ENCODE peak calls at places on chromosome 1, in four cellular contexts. B is AG10803, K is lung, E is GM06990. S is an unnamed sample.

GRCh38 chr1:56811331-56811730 is 7.9 kb downstream of the FYB2 start:
- DNase-seq in K (no peak), E (no peak), B (no peak), S (no peak)

GRCh38 chr1:151716405-151716762 is 219 bp downstream of the CELF3 start:
- DNase-seq in E (no peak), B (no peak), K (no peak), S (no peak)

GRCh38 chr1:149916193-149916926 is 1.3 kb downstream of the SV2A start:
- DNase-seq in B (no peak), E (no peak), K (no peak), S (no peak)

GRCh38 chr1:145782166-145783099 is 41.5 kb downstream of the RNF115 start:
- DNase-seq in K (no peak), B (peak; percentile 88), E (no peak), S (peak; percentile 76)

GRCh38 chr1:160325252-160325651 is 17.8 kb downstream of the COPA start:
- DNase-seq in K (no peak), B (no peak), E (no peak), S (no peak)

GRCh38 chr1:153631047-153632022 is 2.5 kb upstream of the CHTOP start:
- DNase-seq in K (no peak), E (no peak), B (no peak), S (no peak)

GRCh38 chr1:178612261-178612660 is 99.4 kb downstream of the TEX35 start:
- DNase-seq in K (no peak), E (no peak), B (peak; percentile 75), S (peak; percentile 25)

GRCh38 chr1:8133657-8134430 is 107.7 kb upstream of the ERRFI1 start:
- DNase-seq in E (no peak), K (no peak), B (peak; percentile 95), S (peak; percentile 94)

GRCh38 chr1:158200509-158200908 is 19.8 kb downstream of the CD1D start:
- DNase-seq in B (no peak), K (no peak), E (no peak), S (no peak)

GRCh38 chr1:65791860-65792670 is 630 bp upstream of the PDE4B start:
- DNase-seq in E (no peak), B (peak; percentile 37), K (no peak), S (no peak)

GRCh38 chr1:116737855-116738318 is 16.3 kb upstream of the CD2 start:
- DNase-seq in K (no peak), E (peak; percentile 75), B (no peak), S (no peak)

GRCh38 chr1:34590211-34590623 is 164.6 kb upstream of the GJB5 start:
- DNase-seq in B (no peak), E (no peak), K (peak; percentile 29), S (no peak)

GRCh38 chr1:95232646-95233320 is 1.2 kb upstream of the RWDD3 start:
- DNase-seq in E (no peak), K (no peak), B (peak; percentile 24), S (no peak)

GRCh38 chr1:205584732-205585131 is 47.1 kb downstream of the ELK4 start:
- DNase-seq in B (no peak), K (no peak), E (no peak), S (no peak)

GRCh38 chr1:89547563-89548485 is 23.2 kb downstream of the LRRC8B start:
- DNase-seq in E (peak; percentile 16), B (peak; percentile 80), K (no peak), S (peak; percentile 75)

GRCh38 chr1:185694081-185694480 is 40.1 kb upstream of the HMCN1 start:
- DNase-seq in K (no peak), E (peak; percentile 24), B (no peak), S (no peak)

GRCh38 chr1:17525065-17525464 is 14.4 kb upstream of the ARHGEF10L start:
- DNase-seq in B (no peak), K (no peak), E (no peak), S (no peak)

GRCh38 chr1:34985063-34985770 is at the start of gene TMEM35B:
- DNase-seq in B (peak; percentile 52), E (peak; percentile 85), K (peak; percentile 74), S (no peak)

GRCh38 chr1:14699596-14699995 is 101.1 kb downstream of the KAZN start:
- DNase-seq in B (no peak), E (no peak), K (no peak), S (no peak)

GRCh38 chr1:99005537-99005942 is 879 bp upstream of the PLPPR5 start:
- DNase-seq in B (no peak), K (no peak), E (no peak), S (no peak)

GRCh38 chr1:196464545-196464944 is 143.7 kb downstream of the KCNT2 start:
- DNase-seq in K (no peak), E (no peak), B (peak; percentile 75), S (no peak)

GRCh38 chr1:168092566-168093355 is 44.0 kb downstream of the GPR161 start:
- DNase-seq in B (peak; percentile 38), E (no peak), K (no peak), S (no peak)

GRCh38 chr1:246108278-246108925 is 398.7 kb downstream of the SMYD3 start:
- DNase-seq in K (no peak), E (no peak), B (no peak), S (no peak)

GRCh38 chr1:30982937-30983336 is 74.4 kb upstream of the SDC3 start:
- DNase-seq in B (peak; percentile 46), E (peak; percentile 26), K (no peak), S (no peak)

GRCh38 chr1:147496571-147496970 is 44.7 kb upstream of the BCL9 start:
- DNase-seq in K (peak; percentile 33), E (no peak), B (peak; percentile 25), S (peak; percentile 16)

GRCh38 chr1:19387045-19387467 is 74.9 kb downstream of the SLC66A1 start:
- DNase-seq in B (no peak), E (no peak), K (no peak), S (no peak)

GRCh38 chr1:155396874-155397476 is 76.3 kb downstream of the RUSC1 start:
- DNase-seq in E (no peak), B (no peak), K (peak; percentile 67), S (no peak)

GRCh38 chr1:183493540-183494245 is 21.4 kb downstream of the SMG7 start:
- DNase-seq in E (no peak), K (no peak), B (no peak), S (no peak)

GRCh38 chr1:39892611-39893595 is 8.8 kb downstream of the MYCL start:
- DNase-seq in K (peak; percentile 58), E (no peak), B (peak; percentile 83), S (peak; percentile 37)
- H3K4me3 ChIP-seq in K (no peak overlapping the region), E (no peak overlapping the region), B (no peak overlapping the region), S (no peak overlapping the region)

GRCh38 chr1:209319549-209319948 is 264.0 kb upstream of the CAMK1G start:
- DNase-seq in K (no peak), E (no peak), B (no peak), S (no peak)

GRCh38 chr1:209316929-209317328 is 266.6 kb upstream of the CAMK1G start:
- DNase-seq in B (no peak), E (no peak), K (no peak), S (no peak)

GRCh38 chr1:209323743-209324142 is 259.8 kb upstream of the CAMK1G start:
- DNase-seq in E (no peak), K (no peak), B (no peak), S (no peak)

GRCh38 chr1:209319057-209319432 is 264.5 kb upstream of the CAMK1G start:
- DNase-seq in K (no peak), B (no peak), E (no peak), S (no peak)

GRCh38 chr1:209318302-209319056 is 265.0 kb upstream of the CAMK1G start:
- DNase-seq in E (no peak), B (no peak), K (no peak), S (no peak)
- H3K4me3 ChIP-seq in E (no peak overlapping the region), B (no peak overlapping the region), K (no peak overlapping the region), S (no peak overlapping the region)

GRCh38 chr1:110237406-110238152 is 27.5 kb downstream of the KCNC4 start:
- DNase-seq in E (no peak), K (no peak), B (no peak), S (no peak)
- H3K4me3 ChIP-seq in E (no peak overlapping the region), K (no peak overlapping the region), B (no peak overlapping the region), S (no peak overlapping the region)

GRCh38 chr1:201025571-201026002 is 2.1 kb upstream of the KIF21B start:
- DNase-seq in E (peak; percentile 59), B (no peak), K (no peak), S (peak; percentile 66)

GRCh38 chr1:201023517-201023902 is at the start of gene KIF21B:
- DNase-seq in E (peak; percentile 90), K (peak; percentile 80), B (peak; percentile 13), S (no peak)

GRCh38 chr1:201026234-201026633 is 2.7 kb upstream of the KIF21B start:
- DNase-seq in E (no peak), K (no peak), B (no peak), S (no peak)

GRCh38 chr1:201022824-201023516 is 544 bp downstream of the KIF21B start:
- DNase-seq in B (no peak), K (no peak), E (peak; percentile 46), S (no peak)

GRCh38 chr1:201024251-201024998 is 911 bp upstream of the KIF21B start:
- DNase-seq in K (no peak), E (no peak), B (no peak), S (no peak)
- H3K4me3 ChIP-seq in K (no peak overlapping the region), E (peak overlapping the region; percentile 15), B (no peak overlapping the region), S (no peak overlapping the region)

DNA sequence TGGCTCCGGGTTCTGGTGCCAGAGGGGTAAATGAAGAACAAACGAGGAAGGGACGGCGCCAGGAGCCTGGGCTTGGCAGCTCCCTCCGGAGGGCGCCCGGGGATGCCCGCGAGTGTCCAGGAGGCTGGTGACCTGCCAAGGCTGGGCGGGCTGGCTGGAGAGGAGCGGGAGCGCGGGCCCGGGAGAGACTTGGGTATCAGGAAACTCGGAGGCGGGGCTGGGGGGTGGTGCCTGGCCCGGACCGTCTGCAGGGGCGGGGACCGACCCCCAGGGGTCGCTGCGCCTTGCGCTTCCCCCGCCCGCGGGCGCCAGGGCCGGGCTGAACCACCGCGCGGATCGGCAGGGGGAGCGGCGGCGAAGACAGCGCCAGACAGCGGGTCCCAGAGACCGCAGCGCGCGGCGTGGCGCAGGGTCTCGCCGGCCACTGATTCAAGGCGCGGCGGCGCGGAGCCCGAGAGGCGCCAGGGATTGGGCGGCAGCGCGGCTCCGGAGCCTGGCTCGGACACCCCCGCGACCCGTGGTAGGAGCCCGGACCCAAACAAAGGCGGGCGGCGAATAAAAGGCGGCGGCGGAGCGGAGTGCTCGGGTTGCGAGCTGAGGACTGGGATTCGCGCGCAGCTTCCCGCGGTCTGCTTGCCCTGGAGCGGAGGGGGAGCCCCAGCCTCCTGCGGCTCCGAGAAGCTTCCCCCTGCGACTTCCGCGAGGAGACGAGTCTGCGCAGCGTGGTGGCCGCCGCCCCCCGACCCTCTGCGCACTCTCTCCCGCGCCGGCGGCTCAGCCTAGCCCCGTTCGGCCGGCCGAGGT is at the start of gene DISP3:
- DNase-seq in K (no peak), E (peak; percentile 82), B (peak; percentile 21), S (no peak)
- H3K4me3 ChIP-seq in K (peak within 1 kb of the TSS; percentile 47), E (peak within 1 kb of the TSS; percentile 64), B (peak within 1 kb of the TSS; percentile 54), S (peak within 1 kb of the TSS; percentile 57)

DNA sequence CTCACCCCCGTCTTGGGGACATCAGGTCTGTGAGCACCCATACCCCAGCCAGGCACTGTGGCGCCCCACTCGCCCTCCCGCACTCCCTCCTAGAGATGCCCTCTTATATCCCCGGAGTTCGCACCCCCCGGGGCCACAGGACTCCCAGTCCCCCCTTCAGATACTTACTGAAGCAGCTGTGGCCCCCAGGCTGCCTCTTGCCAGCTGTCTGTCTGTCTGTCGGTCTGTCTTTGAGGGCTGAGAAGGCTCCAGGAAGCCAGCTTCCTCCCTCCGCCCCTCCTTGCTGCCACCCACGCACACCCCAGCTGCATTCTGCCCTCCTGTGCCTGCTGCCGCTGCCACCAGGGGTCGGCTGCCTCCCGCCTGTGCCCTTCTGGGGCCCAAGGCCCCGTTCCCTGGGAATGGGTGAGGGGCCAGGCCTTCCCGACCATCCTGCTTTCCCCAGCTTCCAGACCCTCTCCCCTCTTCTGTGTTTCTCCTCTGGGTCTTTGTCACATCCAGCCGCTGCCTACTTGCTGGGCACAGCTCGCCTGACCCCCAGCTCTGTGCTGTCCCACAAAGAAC is at the start of gene PTPN7:
- DNase-seq in E (peak; percentile 81), B (no peak), K (peak; percentile 41), S (no peak)
- H3K4me3 ChIP-seq in E (peak within 1 kb of the TSS; percentile 69), B (no peak within 1 kb of the TSS), K (no peak within 1 kb of the TSS), S (no peak within 1 kb of the TSS)

GRCh38 chr1:36307601-36308330 is 1.6 kb downstream of the SH3D21 start:
- DNase-seq in B (no peak), E (no peak), K (no peak), S (no peak)
- H3K4me3 ChIP-seq in B (peak overlapping the region; percentile 84), E (peak overlapping the region; percentile 77), K (no peak overlapping the region), S (peak overlapping the region; percentile 63)